ENCODE peak calls at places on chromosomes 3 and 15, in nine cellular contexts. Y is esophagus muscularis mucosa, O is left lung, J is K562, D is psoas muscle, P is cardiac muscle cell, B is tibial artery, C is DND-41, S is lower lobe of right lung. Z is an unnamed sample.

GRCh38 chr3:186519021-186519658 is 25.0 kb downstream of the CRYGS start:
- DNase-seq in B (no peak), P (no peak), J (no peak), C (peak; percentile 52), S (no peak), Y (no peak), D (no peak), O (no peak), Z (no peak)

GRCh38 chr3:43286115-43286885 is at the start of gene SNRK:
- DNase-seq in D (peak; percentile 86), S (peak; percentile 90), O (peak; percentile 98), P (peak; percentile 80), B (peak; percentile 82), J (peak; percentile 99), C (peak; percentile 86), Y (peak; percentile 96), Z (peak; percentile 88)

GRCh38 chr3:169479314-169479939 is 184.1 kb downstream of the MECOM start:
- DNase-seq in B (no peak), P (peak; percentile 39), D (no peak), O (no peak), Y (no peak), C (no peak), J (no peak), S (no peak), Z (no peak)

GRCh38 chr15:81336568-81336967 is 12.6 kb upstream of the STARD5 start:
- DNase-seq in D (no peak), O (no peak), Y (no peak), C (peak; percentile 19), P (peak; percentile 64), J (no peak), B (no peak), S (no peak), Z (no peak)

GRCh38 chr3:181265750-181266333 is 276.3 kb upstream of the DNAJC19 start:
- DNase-seq in C (no peak), Y (no peak), D (no peak), S (no peak), J (no peak), O (no peak), B (no peak), P (no peak), Z (no peak)

GRCh38 chr3:81214626-81215025 is 546.8 kb downstream of the GBE1 start:
- DNase-seq in P (no peak), O (no peak), S (no peak), C (no peak), Y (no peak), B (no peak), J (no peak), D (no peak), Z (no peak)

GRCh38 chr3:119352863-119353527 is 58.8 kb downstream of the ARHGAP31 start:
- DNase-seq in S (no peak), J (no peak), Y (no peak), P (peak; percentile 86), B (no peak), C (no peak), O (no peak), D (no peak), Z (no peak)

GRCh38 chr3:111045564-111045963 is 26.1 kb upstream of the NECTIN3 start:
- DNase-seq in B (no peak), D (no peak), O (no peak), P (peak; percentile 13), C (no peak), Y (no peak), S (no peak), J (no peak), Z (no peak)

GRCh38 chr15:26516102-26516980 is 256.5 kb downstream of the GABRB3 start:
- DNase-seq in C (no peak), P (no peak), D (no peak), B (no peak), S (no peak), J (no peak), Y (no peak), O (no peak), Z (no peak)

GRCh38 chr3:180594631-180595348 is 7.2 kb upstream of the TTC14 start:
- DNase-seq in P (peak; percentile 36), D (no peak), C (no peak), S (no peak), Y (no peak), B (no peak), O (no peak), J (no peak), Z (no peak)

GRCh38 chr3:14178247-14179113 is at the start of the genes LSM3 and XPC:
- DNase-seq in O (peak; percentile 99), S (peak; percentile 97), J (peak; percentile 96), B (peak; percentile 96), C (peak; percentile 97), P (peak; percentile 99), D (peak; percentile 97), Y (peak; percentile 99), Z (peak; percentile 94)

GRCh38 chr3:159378391-159378790 is 576.5 kb downstream of the MFSD1 start:
- DNase-seq in P (no peak), C (no peak), J (no peak), D (no peak), B (no peak), S (no peak), O (no peak), Y (no peak), Z (no peak)

GRCh38 chr15:64050281-64051092 is 4.2 kb upstream of the DAPK2 start:
- DNase-seq in O (no peak), D (no peak), Y (no peak), B (no peak), J (no peak), C (no peak), S (no peak), P (no peak), Z (no peak)

GRCh38 chr15:45378149-45378912 is at the start of gene GATM:
- DNase-seq in P (peak; percentile 86), O (peak; percentile 91), B (peak; percentile 72), S (peak; percentile 81), C (no peak), D (peak; percentile 84), J (no peak), Y (peak; percentile 93), Z (peak; percentile 82)

GRCh38 chr3:22117751-22118346 is 366.8 kb upstream of the ZNF385D start:
- DNase-seq in D (no peak), B (no peak), P (peak; percentile 70), O (no peak), S (no peak), C (no peak), Y (no peak), J (peak; percentile 11), Z (no peak)

GRCh38 chr3:52090620-52091468 is 34.5 kb upstream of the DUSP7 start:
- DNase-seq in O (peak; percentile 71), C (no peak), P (peak; percentile 27), Y (no peak), J (peak; percentile 37), B (no peak), S (peak; percentile 37), D (no peak), Z (no peak)

DNA sequence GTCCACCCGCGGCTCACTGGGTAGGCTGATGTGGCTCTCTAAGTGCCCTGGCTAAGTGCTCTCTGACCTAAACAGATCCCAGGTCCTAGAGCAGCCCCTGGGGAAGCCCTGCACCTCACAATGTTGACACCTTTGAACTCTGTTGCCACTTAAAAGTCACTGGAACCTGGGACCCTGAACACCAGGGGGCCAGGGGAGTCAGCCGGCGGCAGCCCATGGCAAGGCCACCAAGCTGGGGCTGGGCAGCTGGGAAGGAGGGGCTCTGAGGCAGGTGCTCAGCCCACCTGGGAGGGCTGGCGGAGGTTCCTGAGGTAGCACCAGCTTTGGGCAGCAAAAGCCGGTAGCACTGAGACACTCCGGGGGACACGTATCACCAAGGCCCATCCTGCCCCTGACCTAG is 129.0 kb downstream of the CHSY1 start:
- DNase-seq in D (no peak), C (no peak), P (no peak), Y (no peak), O (peak; percentile 61), B (no peak), J (no peak), S (no peak), Z (no peak)
- TF ChIP-seq CTCF in D (no peak), C (no peak), P (no peak), Y (no peak), O (no peak), B (no peak), J (no peak), S (no peak), Z (no peak)

GRCh38 chr15:96321422-96322391 is 8.8 kb upstream of the NR2F2 start:
- DNase-seq in Y (no peak), J (no peak), O (peak; percentile 79), D (peak; percentile 29), B (peak; percentile 29), C (no peak), S (peak; percentile 54), P (peak; percentile 21), Z (no peak)

GRCh38 chr15:96324192-96324895 is 6.2 kb upstream of the NR2F2 start:
- DNase-seq in Y (no peak), O (no peak), D (no peak), J (no peak), C (no peak), B (peak; percentile 52), S (no peak), P (no peak), Z (no peak)

GRCh38 chr15:96322401-96323249 is 7.9 kb upstream of the NR2F2 start:
- DNase-seq in C (no peak), P (no peak), D (peak; percentile 27), S (peak; percentile 39), Y (no peak), J (no peak), O (no peak), B (peak; percentile 33), Z (no peak)

GRCh38 chr15:96323250-96324162 is 7.0 kb upstream of the NR2F2 start:
- DNase-seq in S (peak; percentile 34), C (no peak), J (no peak), O (no peak), P (no peak), Y (no peak), B (no peak), D (no peak), Z (no peak)

GRCh38 chr15:96320703-96321421 is 9.6 kb upstream of the NR2F2 start:
- DNase-seq in C (no peak), P (no peak), J (no peak), B (no peak), D (no peak), O (no peak), S (no peak), Y (no peak), Z (no peak)
- H3K27ac ChIP-seq in C (no peak overlapping the region), P (no peak overlapping the region), J (no peak overlapping the region), B (peak overlapping the region; percentile 100), D (peak overlapping the region; percentile 70), O (peak overlapping the region; percentile 71), S (peak overlapping the region; percentile 87), Y (peak overlapping the region; percentile 94), Z (no peak overlapping the region)

GRCh38 chr15:69544349-69545113 is 91.9 kb downstream of the RPLP1 start:
- DNase-seq in O (no peak), B (no peak), C (no peak), P (no peak), D (no peak), S (no peak), J (no peak), Y (no peak), Z (no peak)
- H3K4me3 ChIP-seq in O (no peak overlapping the region), B (no peak overlapping the region), C (no peak overlapping the region), P (no peak overlapping the region), D (no peak overlapping the region), S (no peak overlapping the region), J (no peak overlapping the region), Y (no peak overlapping the region), Z (no peak overlapping the region)

DNA sequence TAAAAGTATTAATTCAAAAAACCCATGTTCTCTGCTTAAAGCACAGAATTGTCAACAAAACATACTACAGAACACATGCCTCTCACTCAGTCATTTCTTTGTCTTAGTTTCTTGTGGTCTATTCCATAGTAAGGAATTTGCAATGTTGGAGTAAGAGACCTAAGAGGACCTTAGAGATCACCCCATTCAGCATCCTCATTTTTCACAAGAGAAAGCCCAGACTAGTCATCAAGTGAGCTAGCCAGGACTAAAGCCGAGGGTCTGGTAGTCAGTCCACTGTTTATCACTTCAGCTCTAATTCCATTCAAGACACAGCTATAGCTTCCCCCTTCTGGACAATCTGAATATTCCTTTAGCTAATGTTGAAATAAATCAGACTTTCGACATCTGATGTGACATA is 601.1 kb downstream of the FHIT start:
- DNase-seq in O (no peak), S (no peak), C (no peak), P (no peak), D (no peak), B (no peak), Y (no peak), J (no peak), Z (no peak)
- TF ChIP-seq CTCF in O (no peak), S (no peak), C (no peak), P (no peak), D (no peak), B (peak; percentile 17), Y (no peak), J (no peak), Z (no peak)

Z was measured in WERI-Rb-1.